ENCODE peak calls at places on chromosomes 4 and X, in seven cellular contexts. R is endodermal cell; P is heart left ventricle; U is naive thymus-derived CD4-positive, alpha-beta T cell; K is lung; C is psoas muscle; X is heart right ventricle. I is an unnamed sample. For H3K9me3 and H3K36me3, the result is how much of the 10 kb centered on the place peaks cover.

GRCh38 chr4:153224474-153224873 is 20.2 kb downstream of the TRIM2 start:
- DNase-seq in R (no peak), P (no peak), U (no peak), K (no peak), C (no peak), X (no peak), I (no peak)

GRCh38 chr4:130901321-130901720 is 1805.4 kb downstream of the C4orf33 start:
- DNase-seq in R (no peak), P (no peak), U (no peak), K (no peak), C (no peak), X (no peak), I (no peak)

GRCh38 chrX:73829890-73830466 is 267.0 kb downstream of the CHIC1 start:
- DNase-seq in R (no peak), P (no peak), U (no peak), K (no peak), C (no peak), X (no peak), I (no peak)

GRCh38 chr4:105633241-105633640 is 75.2 kb downstream of the INTS12 start:
- DNase-seq in R (no peak), P (no peak), U (no peak), K (no peak), C (no peak), X (no peak), I (no peak)

GRCh38 chr4:144575181-144575580 is 70.8 kb upstream of the HHIP start:
- DNase-seq in R (no peak), P (no peak), U (no peak), K (no peak), C (no peak), X (no peak), I (no peak)

GRCh38 chr4:112031712-112032328 is 113.4 kb upstream of the FAM241A start:
- DNase-seq in R (peak), P (no peak), U (no peak), K (no peak), C (no peak), X (no peak), I (no peak)

GRCh38 chrX:140664939-140665338 is 44.6 kb upstream of the LINC00632 start:
- DNase-seq in R (no peak), P (no peak), U (no peak), K (no peak), C (no peak), X (no peak), I (no peak)

GRCh38 chr4:37765741-37766140 is 60.7 kb upstream of the PGM2 start:
- DNase-seq in R (no peak), P (no peak), U (no peak), K (no peak), C (no peak), X (no peak), I (no peak)

GRCh38 chr4:24949970-24950369 is 37.1 kb upstream of the CCDC149 start:
- DNase-seq in R (no peak), P (peak), U (no peak), K (no peak), C (no peak), X (no peak), I (no peak)
- H3K9me3 ChIP-seq in R (under half), P (under half), U (under half), K (under half), C (under half), X (under half), I (under half)

GRCh38 chrX:41108007-41108683 is 22.9 kb downstream of the USP9X start:
- DNase-seq in R (no peak), P (no peak), U (no peak), K (no peak), C (no peak), X (no peak), I (no peak)

GRCh38 chrX:41108684-41109205 is 23.5 kb downstream of the USP9X start:
- DNase-seq in R (peak), P (no peak), U (no peak), K (no peak), C (no peak), X (no peak), I (no peak)

GRCh38 chrX:41116948-41117347 is 31.7 kb downstream of the USP9X start:
- DNase-seq in R (no peak), P (no peak), U (no peak), K (no peak), C (no peak), X (no peak), I (no peak)

GRCh38 chrX:41110801-41111625 is 25.8 kb downstream of the USP9X start:
- DNase-seq in R (peak), P (no peak), U (no peak), K (no peak), C (no peak), X (no peak), I (no peak)
- H3K27ac ChIP-seq in R (no peak), P (no peak), U (peak), K (no peak), C (peak), X (no peak), I (no peak)

DNA sequence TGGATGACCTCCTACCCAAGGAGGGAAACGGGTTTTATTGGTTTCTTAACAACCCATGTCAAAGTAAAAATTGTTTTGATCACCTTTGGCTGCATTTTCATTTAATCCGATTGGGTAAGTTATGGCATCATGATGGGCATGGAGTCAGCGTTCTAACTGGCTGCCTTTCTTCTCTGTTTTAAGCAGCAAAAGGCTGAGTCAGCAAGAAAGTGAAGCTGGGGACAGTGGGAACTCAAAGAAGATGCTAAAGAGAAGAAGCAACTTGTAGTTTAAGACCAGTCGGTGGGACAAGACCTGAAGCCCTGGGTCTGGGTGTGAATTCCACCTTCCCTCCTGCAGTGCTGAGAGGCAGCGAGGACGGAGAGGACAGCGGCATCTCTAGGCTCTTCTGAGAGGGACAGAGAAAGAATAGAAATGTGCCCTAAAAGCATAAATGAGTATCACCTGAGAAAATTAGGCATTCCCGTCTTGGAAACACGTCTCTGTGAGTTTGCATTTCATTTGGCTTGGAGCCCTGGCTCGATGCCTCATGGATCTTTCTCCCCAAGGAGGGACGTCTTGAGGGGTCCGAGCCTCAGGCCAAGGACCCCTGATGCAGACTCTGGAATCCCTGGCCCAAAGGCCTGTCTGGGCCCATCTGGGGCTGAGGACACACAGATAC is 82.0 kb downstream of the CRMP1 start:
- DNase-seq in R (no peak), P (no peak), U (no peak), K (no peak), C (no peak), X (no peak), I (no peak)
- H3K36me3 ChIP-seq in R (under half), P (under half), U (under half), K (under half), C (under half), X (under half), I (under half)

GRCh38 chr4:161252520-161253141 is 911.2 kb downstream of the FSTL5 start:
- DNase-seq in R (no peak), P (no peak), U (no peak), K (no peak), C (no peak), X (no peak), I (no peak)
- H3K9me3 ChIP-seq in R (under half), P (under half), U (under half), K (under half), C (under half), X (under half), I (under half)

DNA sequence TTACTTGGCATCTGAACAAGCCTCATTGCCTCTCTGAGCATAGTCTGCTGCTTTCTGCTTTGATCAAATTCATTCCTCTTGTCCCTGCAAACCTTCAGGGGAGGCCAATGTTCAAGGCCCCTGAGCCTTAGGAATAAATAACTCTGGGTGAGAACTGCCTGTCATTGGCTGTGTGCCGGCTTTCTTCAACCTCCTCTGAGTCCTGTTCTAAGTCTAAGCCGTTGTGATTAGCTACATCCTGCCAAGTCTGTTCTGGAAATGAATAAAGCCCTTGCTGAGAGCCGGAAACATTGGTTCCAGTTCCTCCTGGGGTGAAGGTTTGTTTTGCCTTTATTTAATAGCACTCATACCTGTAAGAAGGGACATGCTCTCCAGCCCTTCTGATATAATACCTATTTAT is 13.8 kb downstream of the RNF4 start:
- DNase-seq in R (no peak), P (peak), U (no peak), K (no peak), C (peak), X (no peak), I (no peak)
- H3K27ac ChIP-seq in R (no peak), P (peak), U (peak), K (peak), C (peak), X (peak), I (peak)

GRCh38 chrX:1598021-1598875 is 6.8 kb downstream of the AKAP17A start:
- DNase-seq in R (peak), P (no peak), U (no peak), K (no peak), C (no peak), X (no peak), I (no peak)
- H3K36me3 ChIP-seq in R (half or more), P (half or more), U (under half), K (under half), C (half or more), X (half or more), I (half or more)

GRCh38 chrX:1150569-1151347 is 61.7 kb downstream of the CRLF2 start:
- DNase-seq in R (peak), P (no peak), U (no peak), K (no peak), C (no peak), X (no peak), I (no peak)

GRCh38 chrX:1147641-1148515 is 64.6 kb downstream of the CRLF2 start:
- DNase-seq in R (peak), P (no peak), U (no peak), K (no peak), C (no peak), X (no peak), I (no peak)

GRCh38 chrX:1153940-1154339 is 58.5 kb downstream of the CRLF2 start:
- DNase-seq in R (peak), P (no peak), U (no peak), K (no peak), C (no peak), X (no peak), I (no peak)

GRCh38 chrX:1152090-1152489 is 60.4 kb downstream of the CRLF2 start:
- DNase-seq in R (peak), P (no peak), U (no peak), K (no peak), C (no peak), X (no peak), I (no peak)

DNA sequence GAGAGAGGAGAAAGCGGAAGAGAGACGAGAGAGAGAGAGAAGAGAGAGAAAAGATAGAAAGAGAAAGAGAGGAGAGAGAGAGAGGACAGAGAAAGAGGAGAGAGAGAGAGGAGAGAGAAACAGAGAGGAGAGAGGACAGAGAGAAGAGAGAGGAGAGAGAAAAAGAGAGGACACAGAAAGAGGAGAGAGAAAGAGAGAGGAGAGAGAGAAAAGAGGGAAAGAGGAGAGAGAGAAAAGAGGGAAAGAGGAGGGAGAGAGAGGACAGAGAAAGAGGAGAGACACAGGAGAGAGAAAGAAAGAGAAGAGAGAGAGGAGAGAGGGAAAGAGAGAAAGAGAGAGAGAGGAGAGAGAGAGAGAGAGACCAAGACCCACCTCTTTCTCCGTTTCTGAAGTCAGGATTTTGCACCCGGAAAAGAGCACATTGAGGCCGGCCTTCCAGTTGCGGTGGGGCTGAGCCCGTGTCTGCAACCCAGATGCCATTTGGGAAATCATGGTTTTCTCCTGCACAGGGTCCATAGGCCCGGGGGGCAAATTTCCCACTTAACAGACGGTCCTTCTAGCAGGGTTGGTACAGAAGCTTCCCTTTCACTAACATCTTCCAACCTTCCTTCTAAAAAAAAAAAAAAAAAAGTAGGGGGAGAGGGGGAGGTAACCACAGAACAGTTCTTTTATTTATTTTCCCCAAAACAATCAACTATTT is 60.9 kb downstream of the CRLF2 start:
- DNase-seq in R (peak), P (no peak), U (no peak), K (no peak), C (no peak), X (no peak), I (no peak)
- H3K9me3 ChIP-seq in R (under half), P (under half), U (under half), K (under half), C (under half), X (under half), I (under half)

I was measured in CD8-positive, alpha-beta memory T cell.